ENCODE peak calls at places on chromosomes 4 and X, in seven cellular contexts. X is neuronal stem cell, O is mesendoderm, J is H9, T is IMR-90, N is H1, G is mesenchymal stem cell. S is an unnamed sample.
A peak's percentile ranks its signal among the peaks of the same experiment; 100 is the strongest.

GRCh38 chrX:136057567-136057966 is 72.3 kb downstream of the SLC9A6 start:
- DNase-seq in X (no peak), O (no peak), J (no peak), T (no peak), N (no peak), G (no peak), S (no peak)

GRCh38 chr4:163776961-163777360 is 282.5 kb downstream of the TMA16 start:
- DNase-seq in X (no peak), O (no peak), J (no peak), T (no peak), N (no peak), G (no peak), S (no peak)

GRCh38 chrX:107827137-107827831 is 1.6 kb downstream of the MID2 start:
- DNase-seq in X (no peak), O (no peak), J (no peak), T (no peak), N (no peak), G (peak; percentile 6), S (no peak)

GRCh38 chr4:59920414-59920813 is 1279.7 kb upstream of the ADGRL3 start:
- DNase-seq in X (peak; percentile 11), O (peak; percentile 35), J (peak; percentile 33), T (no peak), N (no peak), G (peak; percentile 1), S (no peak)

GRCh38 chrX:133961046-133961445 is 24.3 kb downstream of the GPC3 start:
- DNase-seq in X (no peak), O (no peak), J (no peak), T (no peak), N (no peak), G (no peak), S (no peak)

GRCh38 chr4:76733380-76733779 is 164.6 kb downstream of the SOWAHB start:
- DNase-seq in X (no peak), O (peak; percentile 45), J (peak; percentile 55), T (no peak), N (peak; percentile 57), G (no peak), S (no peak)

GRCh38 chr4:33715996-33716395 is 2528.3 kb downstream of the ARAP2 start:
- DNase-seq in X (no peak), O (no peak), J (no peak), T (no peak), N (no peak), G (peak; percentile 67), S (no peak)

GRCh38 chr4:22417408-22417807 is 98.5 kb downstream of the ADGRA3 start:
- DNase-seq in X (no peak), O (no peak), J (no peak), T (no peak), N (no peak), G (no peak), S (no peak)

GRCh38 chr4:78346222-78346621 is 205.3 kb upstream of the ANXA3 start:
- DNase-seq in X (no peak), O (peak; percentile 75), J (no peak), T (no peak), N (no peak), G (no peak), S (no peak)

GRCh38 chrX:80812176-80812575 is 2.5 kb upstream of the BRWD3 start:
- DNase-seq in X (peak; percentile 2), O (peak; percentile 76), J (peak; percentile 58), T (peak; percentile 19), N (no peak), G (peak; percentile 52), S (no peak)

GRCh38 chrX:134525086-134525792 is 65.3 kb downstream of the HPRT1 start:
- DNase-seq in X (no peak), O (no peak), J (no peak), T (peak; percentile 59), N (no peak), G (peak; percentile 7), S (no peak)

GRCh38 chr4:178081931-178082330 is 639.7 kb upstream of the AGA start:
- DNase-seq in X (no peak), O (peak; percentile 55), J (no peak), T (no peak), N (no peak), G (no peak), S (no peak)

GRCh38 chr4:180057891-180058643 is 2185.1 kb upstream of the TENM3 start:
- DNase-seq in X (peak; percentile 32), O (peak; percentile 70), J (peak; percentile 62), T (no peak), N (no peak), G (peak; percentile 40), S (peak; percentile 14)

GRCh38 chr4:114921790-114922581 is 191.4 kb downstream of the NDST4 start:
- DNase-seq in X (no peak), O (peak; percentile 51), J (peak; percentile 27), T (no peak), N (no peak), G (no peak), S (no peak)

GRCh38 chr4:1047976-1048780 is 36.8 kb downstream of the FGFRL1 start:
- DNase-seq in X (no peak), O (no peak), J (peak; percentile 29), T (no peak), N (no peak), G (no peak), S (no peak)

GRCh38 chrX:127943570-127943969 is 108.6 kb downstream of the ACTRT1 start:
- DNase-seq in X (no peak), O (peak; percentile 88), J (no peak), T (no peak), N (no peak), G (no peak), S (no peak)

GRCh38 chr4:142840516-142841123 is 5.5 kb downstream of the INPP4B start:
- DNase-seq in X (no peak), O (peak; percentile 32), J (no peak), T (peak; percentile 68), N (no peak), G (peak; percentile 37), S (peak; percentile 60)

GRCh38 chr4:40180356-40180755 is 16.5 kb upstream of the RHOH start:
- DNase-seq in X (no peak), O (no peak), J (no peak), T (peak; percentile 88), N (no peak), G (peak; percentile 87), S (peak; percentile 17)

DNA sequence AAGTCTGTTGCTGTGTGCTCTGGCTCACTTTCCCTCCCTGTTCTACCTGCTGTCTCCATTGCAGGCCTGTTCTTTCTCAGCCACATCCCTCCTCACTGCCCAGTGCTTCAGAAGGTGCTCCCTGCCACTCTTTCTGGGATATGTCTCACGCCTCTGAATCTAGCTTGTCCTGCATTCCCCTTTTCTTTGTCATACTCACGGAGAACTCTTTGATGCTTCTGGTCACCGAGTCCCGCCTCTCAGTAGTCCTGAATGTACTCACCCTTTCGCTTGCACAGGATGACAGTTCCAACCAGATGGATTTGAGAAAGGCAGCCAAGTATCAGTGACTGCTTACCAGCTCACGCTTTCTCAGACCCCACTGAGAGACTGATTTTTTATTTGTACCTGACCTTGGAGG is 65.2 kb upstream of the TLR2 start:
- DNase-seq in X (no peak), O (peak; percentile 61), J (no peak), T (peak; percentile 13), N (no peak), G (no peak), S (peak; percentile 17)
- H3K23ac ChIP-seq in X (no peak overlapping the region), O (no peak overlapping the region), J (no peak overlapping the region), T (no peak overlapping the region), N (no peak overlapping the region), G (no peak overlapping the region), S (no peak overlapping the region)

GRCh38 chrX:151227637-151228036 is 51.3 kb downstream of the GPR50 start:
- DNase-seq in X (no peak), O (peak; percentile 15), J (peak; percentile 30), T (no peak), N (no peak), G (no peak), S (no peak)
- H2AK5ac ChIP-seq in X (no peak overlapping the region), O (no peak overlapping the region), J (no peak overlapping the region), T (no peak overlapping the region), N (no peak overlapping the region), G (no peak overlapping the region), S (no peak overlapping the region)

GRCh38 chr4:128169245-128169644 is 108.1 kb downstream of the LARP1B start:
- DNase-seq in X (no peak), O (no peak), J (no peak), T (no peak), N (no peak), G (no peak), S (no peak)
- H2BK5ac ChIP-seq in X (no peak overlapping the region), O (no peak overlapping the region), J (no peak overlapping the region), T (no peak overlapping the region), N (no peak overlapping the region), G (peak overlapping the region; percentile 66), S (no peak overlapping the region)

DNA sequence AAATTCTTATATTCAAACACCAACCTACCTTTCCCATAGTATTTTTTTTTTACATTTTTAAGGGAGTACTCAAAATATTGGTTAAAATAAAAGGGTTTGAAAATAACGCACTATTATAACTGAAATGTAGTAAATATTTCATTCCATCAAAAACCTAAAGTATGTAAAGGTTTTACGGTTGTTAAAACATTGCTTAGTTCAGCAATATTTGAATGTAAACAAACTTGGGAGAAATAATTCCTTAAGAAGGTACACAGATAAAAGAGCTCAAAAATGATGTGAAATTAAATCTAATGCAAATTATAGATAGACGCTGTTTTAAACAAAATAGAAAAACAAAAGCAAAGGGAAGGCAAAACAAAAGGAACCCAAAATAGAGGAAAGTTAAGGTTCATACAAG is 1476.9 kb downstream of the PCDH18 start:
- DNase-seq in X (no peak), O (no peak), J (no peak), T (no peak), N (no peak), G (no peak), S (no peak)
- H3K23ac ChIP-seq in X (no peak overlapping the region), O (no peak overlapping the region), J (no peak overlapping the region), T (no peak overlapping the region), N (no peak overlapping the region), G (no peak overlapping the region), S (no peak overlapping the region)

DNA sequence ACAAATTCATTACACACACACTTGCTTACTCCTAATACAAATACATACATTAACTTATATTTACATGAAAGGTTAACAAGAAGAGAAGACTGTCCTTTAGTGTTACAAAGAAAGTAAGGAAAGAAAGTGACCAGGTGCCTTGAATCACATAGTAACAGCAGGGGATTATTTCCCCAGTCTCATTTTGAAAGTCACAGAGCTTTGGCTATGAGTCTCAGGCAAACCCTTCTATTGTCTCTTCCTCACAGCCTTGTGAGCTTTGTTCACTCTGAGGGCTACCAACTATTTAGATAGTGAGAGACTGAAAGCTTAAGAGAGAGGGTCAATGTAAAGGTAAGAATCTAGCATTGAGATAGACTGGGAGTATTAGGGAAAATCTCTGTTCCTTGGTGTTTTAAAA is 161.6 kb downstream of the NPNT start:
- DNase-seq in X (peak; percentile 18), O (peak; percentile 34), J (no peak), T (no peak), N (peak; percentile 3), G (no peak), S (no peak)
- H2AK5ac ChIP-seq in X (no peak overlapping the region), O (no peak overlapping the region), J (no peak overlapping the region), T (no peak overlapping the region), N (no peak overlapping the region), G (no peak overlapping the region), S (no peak overlapping the region)

GRCh38 chr4:45946699-45947098 is 177.2 kb downstream of the GABRG1 start:
- DNase-seq in X (no peak), O (peak; percentile 34), J (no peak), T (no peak), N (no peak), G (no peak), S (peak; percentile 9)
- H2BK5ac ChIP-seq in X (no peak overlapping the region), O (no peak overlapping the region), J (no peak overlapping the region), T (no peak overlapping the region), N (no peak overlapping the region), G (no peak overlapping the region), S (no peak overlapping the region)

GRCh38 chr4:24203896-24204295 is 314.0 kb upstream of the PPARGC1A start:
- DNase-seq in X (no peak), O (no peak), J (no peak), T (no peak), N (no peak), G (no peak), S (no peak)
- H3K23ac ChIP-seq in X (no peak overlapping the region), O (no peak overlapping the region), J (no peak overlapping the region), T (no peak overlapping the region), N (no peak overlapping the region), G (no peak overlapping the region), S (no peak overlapping the region)

GRCh38 chrX:39912126-39912525 is 185.6 kb downstream of the BCOR start:
- DNase-seq in X (no peak), O (no peak), J (no peak), T (no peak), N (no peak), G (no peak), S (no peak)
- H2AK5ac ChIP-seq in X (no peak overlapping the region), O (no peak overlapping the region), J (no peak overlapping the region), T (no peak overlapping the region), N (no peak overlapping the region), G (no peak overlapping the region), S (no peak overlapping the region)